ENCODE peak calls at places on chromosomes 1 and 21, in four cellular contexts. Q is T1000, W is RWPE1, F is NCI-H1417. V is an unnamed sample.

GRCh38 chr1:30738670-30739559 is 15.5 kb upstream of the MATN1 start:
- DNase-seq in F (no peak), Q (no peak), W (no peak), V (no peak)

GRCh38 chr1:227316456-227316855 is 1.8 kb downstream of the CDC42BPA start:
- DNase-seq in Q (no peak), W (no peak), F (no peak), V (no peak)

GRCh38 chr1:19448491-19449439 is 36.6 kb downstream of the CAPZB start:
- DNase-seq in Q (peak; percentile 78), F (no peak), W (peak; percentile 82), V (no peak)

GRCh38 chr1:17110555-17110926 is 8.7 kb downstream of the PADI2 start:
- DNase-seq in Q (no peak), W (no peak), F (no peak), V (no peak)

GRCh38 chr21:15552914-15553491 is 176.8 kb upstream of the USP25 start:
- DNase-seq in F (no peak), W (peak; percentile 15), Q (no peak), V (peak; percentile 50)

GRCh38 chr1:109283748-109284600 is 1.0 kb upstream of the PSRC1 start:
- DNase-seq in F (no peak), Q (no peak), W (no peak), V (no peak)

GRCh38 chr1:147636314-147636713 is 34.0 kb downstream of the ACP6 start:
- DNase-seq in F (no peak), W (no peak), Q (no peak), V (no peak)

GRCh38 chr1:212218911-212219310 is 66.3 kb upstream of the PPP2R5A start:
- DNase-seq in W (no peak), F (no peak), Q (no peak), V (no peak)

GRCh38 chr1:50421366-50421748 is 1.9 kb downstream of the DMRTA2 start:
- DNase-seq in F (no peak), W (no peak), Q (no peak), V (no peak)